ENCODE peak calls at places on chromosome 5, in five cellular contexts. B is HepG2, T is GM23338, O is K562, N is H1. D is an unnamed sample.

GRCh38 chr5:1753490-1753889 is 46.1 kb downstream of the MRPL36 start:
- DNase-seq in T (no peak), B (no peak), O (no peak), N (peak; percentile 7), D (no peak)

GRCh38 chr5:88708682-88709398 is 174.1 kb downstream of the MEF2C start:
- DNase-seq in N (no peak), B (no peak), T (peak; percentile 14), O (no peak), D (no peak)

GRCh38 chr5:32233696-32234447 is 59.8 kb upstream of the GOLPH3 start:
- DNase-seq in B (peak; percentile 100), O (no peak), N (no peak), T (no peak), D (no peak)

GRCh38 chr5:10594591-10595210 is 30.8 kb downstream of the ANKRD33B start:
- DNase-seq in B (no peak), T (no peak), N (no peak), O (peak; percentile 34), D (no peak)

GRCh38 chr5:94407023-94407422 is 211.4 kb downstream of the KIAA0825 start:
- DNase-seq in N (no peak), O (no peak), T (no peak), B (no peak), D (no peak)

GRCh38 chr5:19322716-19323485 is 665.1 kb downstream of the CDH18 start:
- DNase-seq in N (no peak), T (peak; percentile 2), O (peak; percentile 49), B (no peak), D (no peak)

GRCh38 chr5:173056783-173057061 is 570 bp downstream of the CREBRF start:
- DNase-seq in T (no peak), B (no peak), N (no peak), O (no peak), D (no peak)

GRCh38 chr5:71533614-71534013 is 53.5 kb upstream of the MCCC2 start:
- DNase-seq in B (no peak), O (peak; percentile 9), T (no peak), N (no peak), D (peak; percentile 33)

GRCh38 chr5:4581289-4581688 is 558.8 kb upstream of the ADAMTS16 start:
- DNase-seq in B (no peak), N (no peak), T (no peak), O (no peak), D (no peak)

GRCh38 chr5:80275347-80275746 is 19.5 kb upstream of the SERINC5 start:
- DNase-seq in B (peak; percentile 40), T (peak; percentile 78), O (peak; percentile 41), N (no peak), D (no peak)

GRCh38 chr5:146647656-146648199 is 131.7 kb upstream of the GPR151 start:
- DNase-seq in T (no peak), O (no peak), N (no peak), B (no peak), D (no peak)

GRCh38 chr5:34538026-34538672 is 118.0 kb upstream of the RAI14 start:
- DNase-seq in T (peak; percentile 38), B (no peak), O (peak; percentile 73), N (no peak), D (no peak)

GRCh38 chr5:92409131-92409530 is 1026.0 kb upstream of the ARRDC3 start:
- DNase-seq in N (no peak), T (no peak), O (no peak), B (no peak), D (no peak)

GRCh38 chr5:73188764-73189521 is 15.9 kb downstream of the TMEM174 start:
- DNase-seq in O (peak; percentile 8), T (peak; percentile 68), N (no peak), B (no peak), D (no peak)

GRCh38 chr5:87010736-87011135 is 256.9 kb upstream of the RASA1 start:
- DNase-seq in B (no peak), O (no peak), N (no peak), T (no peak), D (no peak)

GRCh38 chr5:107505763-107506534 is 164.8 kb downstream of the EFNA5 start:
- DNase-seq in T (no peak), O (no peak), N (no peak), B (no peak), D (no peak)

GRCh38 chr5:123441408-123441807 is 18.2 kb upstream of the CEP120 start:
- DNase-seq in B (no peak), T (no peak), O (no peak), N (no peak), D (no peak)

GRCh38 chr5:146441896-146442295 is 5.2 kb upstream of the TCERG1 start:
- DNase-seq in B (no peak), T (no peak), N (no peak), O (no peak), D (no peak)

GRCh38 chr5:6632324-6632930 is 417 bp downstream of the NSUN2 start:
- DNase-seq in N (no peak), O (peak; percentile 60), B (peak; percentile 18), T (peak; percentile 59), D (no peak)

GRCh38 chr5:154318691-154319090 is 127.1 kb upstream of the SAP30L start:
- DNase-seq in T (no peak), N (no peak), B (no peak), O (no peak), D (no peak)

GRCh38 chr5:90528704-90529233 is 615 bp downstream of the LYSMD3 start:
- DNase-seq in B (no peak), N (no peak), T (peak; percentile 17), O (peak; percentile 58), D (no peak)

GRCh38 chr5:180799194-180799593 is 3.4 kb downstream of the MGAT1 start:
- DNase-seq in B (no peak), N (peak; percentile 82), T (peak; percentile 81), O (no peak), D (no peak)

GRCh38 chr5:88281322-88281721 is 12.7 kb upstream of the TMEM161B start:
- DNase-seq in N (no peak), T (no peak), O (no peak), B (no peak), D (no peak)

GRCh38 chr5:149485655-149486615 is 65.3 kb downstream of the CSNK1A1 start:
- DNase-seq in T (no peak), B (peak; percentile 53), O (peak; percentile 60), N (no peak), D (no peak)

GRCh38 chr5:45491368-45491767 is 204.8 kb downstream of the HCN1 start:
- DNase-seq in T (no peak), O (no peak), N (no peak), B (no peak), D (no peak)

GRCh38 chr5:11912-12311 is 80.1 kb upstream of the PLEKHG4B start:
- DNase-seq in O (no peak), B (no peak), N (no peak), T (no peak), D (no peak)

GRCh38 chr5:39783756-39784421 is 359.1 kb upstream of the DAB2 start:
- DNase-seq in T (no peak), B (no peak), O (no peak), N (no peak), D (no peak)

DNA sequence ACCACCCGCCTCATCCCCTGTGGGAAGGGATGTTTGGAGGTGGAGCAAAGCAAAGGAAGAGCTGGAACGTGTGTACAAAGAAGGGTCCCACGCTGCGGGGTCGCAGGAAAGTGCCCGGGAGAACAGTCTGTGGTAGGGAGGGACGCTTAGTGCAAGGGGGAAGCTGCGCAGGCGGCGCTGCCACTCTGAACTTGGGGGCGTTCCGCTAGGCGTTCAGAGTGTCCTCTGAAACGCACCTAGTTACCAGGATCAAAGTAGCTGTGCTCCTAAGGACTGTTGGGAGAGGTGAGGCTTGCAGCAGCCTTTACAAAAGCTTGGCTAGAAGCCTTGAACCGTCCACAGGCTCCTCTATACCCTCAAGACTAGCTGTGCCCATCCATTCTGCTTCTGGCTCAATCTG is 29.3 kb upstream of the PDE8B start:
- DNase-seq in N (peak; percentile 56), T (peak; percentile 58), O (no peak), B (no peak), D (no peak)
- H3K27ac ChIP-seq in N (no peak overlapping the region), T (no peak overlapping the region), O (no peak overlapping the region), B (no peak overlapping the region), D (no peak overlapping the region)

DNA sequence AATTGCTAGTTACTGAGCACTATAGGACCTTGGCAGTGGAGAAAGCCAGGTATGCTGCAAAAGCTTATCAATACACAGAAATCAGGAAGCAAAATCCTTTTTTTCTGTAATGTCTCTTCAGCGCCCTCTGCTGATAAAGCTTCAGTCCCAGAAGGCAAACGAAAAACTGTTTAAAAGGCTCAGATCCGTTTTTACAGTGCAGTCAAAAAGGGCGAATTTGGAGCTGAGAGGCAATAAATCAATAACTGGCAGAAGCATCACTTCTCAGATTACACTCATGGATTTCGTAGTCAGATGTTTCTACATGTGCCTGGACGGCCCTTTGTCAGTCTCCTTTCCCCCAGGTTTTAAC is 1.1 kb upstream of the MAN2A1 start:
- DNase-seq in B (peak; percentile 74), T (peak; percentile 81), O (peak; percentile 75), N (peak; percentile 55), D (peak; percentile 35)
- TF ChIP-seq CREB1 in B (no peak), T (no peak), O (no peak), N (no peak), D (no peak)

DNA sequence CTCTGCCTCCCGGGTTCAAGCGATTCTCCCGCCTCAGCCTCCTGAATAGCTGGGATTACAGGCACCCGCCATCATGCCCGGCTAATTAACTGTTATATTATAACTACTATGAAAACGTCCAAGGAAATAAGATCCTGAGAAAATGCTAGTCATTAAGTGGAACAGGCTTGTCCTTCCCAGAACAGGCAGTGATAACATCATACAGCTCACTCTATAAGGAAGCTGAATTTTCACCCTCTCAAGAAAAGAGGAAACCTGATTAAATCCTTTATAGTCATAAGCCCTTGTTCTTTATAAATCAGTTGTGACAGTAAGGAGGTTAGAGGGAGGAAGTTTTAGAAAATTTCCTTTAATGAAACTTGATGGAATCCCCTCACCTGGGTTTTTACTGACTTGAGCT is 163.9 kb upstream of the CLINT1 start:
- DNase-seq in N (no peak), T (no peak), B (no peak), O (no peak), D (no peak)
- H3K27ac ChIP-seq in N (no peak overlapping the region), T (no peak overlapping the region), B (no peak overlapping the region), O (no peak overlapping the region), D (no peak overlapping the region)

GRCh38 chr5:84605246-84605645 is 220.6 kb upstream of the EDIL3 start:
- DNase-seq in B (no peak), T (no peak), N (no peak), O (no peak), D (no peak)

GRCh38 chr5:84602371-84602771 is 217.7 kb upstream of the EDIL3 start:
- DNase-seq in B (no peak), N (no peak), O (no peak), T (no peak), D (peak; percentile 48)

GRCh38 chr5:84597904-84598303 is 213.2 kb upstream of the EDIL3 start:
- DNase-seq in O (no peak), N (no peak), T (peak; percentile 86), B (no peak), D (no peak)

GRCh38 chr5:84599964-84600363 is 215.3 kb upstream of the EDIL3 start:
- DNase-seq in T (peak; percentile 59), O (no peak), N (no peak), B (no peak), D (no peak)

DNA sequence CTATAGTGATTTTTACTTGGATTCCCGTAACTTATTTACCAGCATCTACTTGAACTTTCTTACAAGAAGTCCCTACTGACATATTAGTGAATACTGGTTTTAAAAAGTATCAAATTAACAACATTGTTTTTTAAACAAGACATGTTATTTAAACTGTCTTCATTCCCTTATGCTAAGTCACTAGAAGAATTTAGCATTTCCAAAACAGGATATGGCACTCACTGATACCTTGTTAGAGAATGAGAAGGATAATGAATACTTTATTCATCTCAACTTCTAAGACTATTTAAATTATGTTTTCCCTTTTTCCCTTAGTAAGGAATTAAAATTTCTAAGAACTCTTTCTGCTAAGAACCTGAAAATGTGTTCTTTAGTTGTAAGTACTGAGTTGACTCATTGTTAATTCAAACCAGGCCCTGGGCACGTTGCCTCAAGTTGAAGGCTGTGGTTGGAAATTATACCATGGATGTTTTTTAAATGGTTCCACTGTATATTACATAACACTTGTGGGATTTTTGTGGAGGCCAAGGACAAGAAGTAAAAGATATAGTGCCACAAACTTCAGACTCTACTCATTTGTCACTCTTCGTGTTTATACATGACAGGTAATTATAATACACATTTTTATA is 219.0 kb upstream of the EDIL3 start:
- DNase-seq in O (no peak), N (no peak), B (no peak), T (no peak), D (no peak)
- TF ChIP-seq CREB1 in O (no peak), N (no peak), B (no peak), T (no peak), D (no peak)